ENCODE peak calls at places on chromosomes 2 and 18, in ten cellular contexts. One of them, this sample, is unnamed.

GRCh38 chr2:124080281-124081153 is 55.4 kb downstream of the CNTNAP5 start:
- DNase-seq in heart right ventricle: no peak
- DNase-seq in SIG-M5: no peak
- DNase-seq in DMS79 treated with DMSO at 0.1 percent for 48 hours: no peak
- DNase-seq in activated CD8-positive, alpha-beta memory T cell treated with anti-CD3 and anti-CD28 coated beads, Interleukin-2, amount 10 ng/mL, durations not matched to agents 7 days and 5 days: no peak
- DNase-seq in heart left ventricle: no peak
- DNase-seq in iris pigment epithelial cell: no peak
- DNase-seq in endothelial cell: no peak
- DNase-seq in fibroblast of the conjunctiva: no peak
- DNase-seq in stimulated activated CD8-positive, alpha-beta memory T cell treated with anti-CD3 and anti-CD28 coated beads, Interleukin-2, amount 100 ng/mL, for 1 hour: no peak
- DNase-seq in this sample: no peak

GRCh38 chr2:85797959-85798358 is 44.2 kb downstream of the ATOH8 start:
- DNase-seq in stimulated activated CD8-positive, alpha-beta memory T cell treated with anti-CD3 and anti-CD28 coated beads, Interleukin-2, amount 100 ng/mL, for 1 hour: no peak
- DNase-seq in activated CD8-positive, alpha-beta memory T cell treated with anti-CD3 and anti-CD28 coated beads, Interleukin-2, amount 10 ng/mL, durations not matched to agents 7 days and 5 days: no peak
- DNase-seq in DMS79 treated with DMSO at 0.1 percent for 48 hours: no peak
- DNase-seq in SIG-M5: no peak
- DNase-seq in heart left ventricle: no peak
- DNase-seq in fibroblast of the conjunctiva: no peak
- DNase-seq in endothelial cell: peak; percentile 44
- DNase-seq in heart right ventricle: no peak
- DNase-seq in iris pigment epithelial cell: peak; percentile 60
- DNase-seq in this sample: no peak

GRCh38 chr2:237198144-237198900 is 112.6 kb downstream of the COPS8 start:
- DNase-seq in heart left ventricle: no peak
- DNase-seq in activated CD8-positive, alpha-beta memory T cell treated with anti-CD3 and anti-CD28 coated beads, Interleukin-2, amount 10 ng/mL, durations not matched to agents 7 days and 5 days: no peak
- DNase-seq in iris pigment epithelial cell: peak; percentile 86
- DNase-seq in heart right ventricle: no peak
- DNase-seq in DMS79 treated with DMSO at 0.1 percent for 48 hours: no peak
- DNase-seq in fibroblast of the conjunctiva: no peak
- DNase-seq in endothelial cell: no peak
- DNase-seq in stimulated activated CD8-positive, alpha-beta memory T cell treated with anti-CD3 and anti-CD28 coated beads, Interleukin-2, amount 100 ng/mL, for 1 hour: no peak
- DNase-seq in SIG-M5: no peak
- DNase-seq in this sample: no peak

GRCh38 chr2:122078451-122078850 is 323.0 kb downstream of the TSN start:
- DNase-seq in heart left ventricle: no peak
- DNase-seq in activated CD8-positive, alpha-beta memory T cell treated with anti-CD3 and anti-CD28 coated beads, Interleukin-2, amount 10 ng/mL, durations not matched to agents 7 days and 5 days: no peak
- DNase-seq in heart right ventricle: no peak
- DNase-seq in DMS79 treated with DMSO at 0.1 percent for 48 hours: no peak
- DNase-seq in endothelial cell: no peak
- DNase-seq in fibroblast of the conjunctiva: no peak
- DNase-seq in iris pigment epithelial cell: peak; percentile 13
- DNase-seq in SIG-M5: no peak
- DNase-seq in stimulated activated CD8-positive, alpha-beta memory T cell treated with anti-CD3 and anti-CD28 coated beads, Interleukin-2, amount 100 ng/mL, for 1 hour: no peak
- DNase-seq in this sample: no peak

GRCh38 chr2:177501186-177501585 is 108.6 kb downstream of the AGPS start:
- DNase-seq in heart right ventricle: no peak
- DNase-seq in iris pigment epithelial cell: no peak
- DNase-seq in fibroblast of the conjunctiva: no peak
- DNase-seq in SIG-M5: no peak
- DNase-seq in stimulated activated CD8-positive, alpha-beta memory T cell treated with anti-CD3 and anti-CD28 coated beads, Interleukin-2, amount 100 ng/mL, for 1 hour: no peak
- DNase-seq in activated CD8-positive, alpha-beta memory T cell treated with anti-CD3 and anti-CD28 coated beads, Interleukin-2, amount 10 ng/mL, durations not matched to agents 7 days and 5 days: no peak
- DNase-seq in endothelial cell: no peak
- DNase-seq in heart left ventricle: no peak
- DNase-seq in DMS79 treated with DMSO at 0.1 percent for 48 hours: no peak
- DNase-seq in this sample: no peak

GRCh38 chr2:147098946-147099345 is 745.9 kb upstream of the ACVR2A start:
- DNase-seq in activated CD8-positive, alpha-beta memory T cell treated with anti-CD3 and anti-CD28 coated beads, Interleukin-2, amount 10 ng/mL, durations not matched to agents 7 days and 5 days: no peak
- DNase-seq in stimulated activated CD8-positive, alpha-beta memory T cell treated with anti-CD3 and anti-CD28 coated beads, Interleukin-2, amount 100 ng/mL, for 1 hour: no peak
- DNase-seq in DMS79 treated with DMSO at 0.1 percent for 48 hours: no peak
- DNase-seq in endothelial cell: no peak
- DNase-seq in heart left ventricle: no peak
- DNase-seq in SIG-M5: no peak
- DNase-seq in fibroblast of the conjunctiva: no peak
- DNase-seq in iris pigment epithelial cell: no peak
- DNase-seq in heart right ventricle: no peak
- DNase-seq in this sample: no peak

GRCh38 chr18:68714356-68714706 is 577 bp downstream of the TMX3 start:
- DNase-seq in endothelial cell: peak; percentile 22
- DNase-seq in DMS79 treated with DMSO at 0.1 percent for 48 hours: peak; percentile 23
- DNase-seq in SIG-M5: no peak
- DNase-seq in iris pigment epithelial cell: peak; percentile 14
- DNase-seq in fibroblast of the conjunctiva: no peak
- DNase-seq in heart right ventricle: no peak
- DNase-seq in heart left ventricle: no peak
- DNase-seq in activated CD8-positive, alpha-beta memory T cell treated with anti-CD3 and anti-CD28 coated beads, Interleukin-2, amount 10 ng/mL, durations not matched to agents 7 days and 5 days: peak; percentile 47
- DNase-seq in stimulated activated CD8-positive, alpha-beta memory T cell treated with anti-CD3 and anti-CD28 coated beads, Interleukin-2, amount 100 ng/mL, for 1 hour: no peak
- DNase-seq in this sample: no peak

GRCh38 chr2:33372940-33373553 is 103.4 kb upstream of the RASGRP3 start:
- DNase-seq in DMS79 treated with DMSO at 0.1 percent for 48 hours: peak; percentile 72
- DNase-seq in heart left ventricle: no peak
- DNase-seq in activated CD8-positive, alpha-beta memory T cell treated with anti-CD3 and anti-CD28 coated beads, Interleukin-2, amount 10 ng/mL, durations not matched to agents 7 days and 5 days: no peak
- DNase-seq in fibroblast of the conjunctiva: no peak
- DNase-seq in iris pigment epithelial cell: peak; percentile 33
- DNase-seq in endothelial cell: peak; percentile 24
- DNase-seq in SIG-M5: no peak
- DNase-seq in heart right ventricle: peak; percentile 16
- DNase-seq in stimulated activated CD8-positive, alpha-beta memory T cell treated with anti-CD3 and anti-CD28 coated beads, Interleukin-2, amount 100 ng/mL, for 1 hour: no peak
- DNase-seq in this sample: no peak

GRCh38 chr2:239148495-239149200 is 252.2 kb downstream of the HDAC4 start:
- DNase-seq in DMS79 treated with DMSO at 0.1 percent for 48 hours: no peak
- DNase-seq in heart right ventricle: no peak
- DNase-seq in endothelial cell: no peak
- DNase-seq in SIG-M5: no peak
- DNase-seq in activated CD8-positive, alpha-beta memory T cell treated with anti-CD3 and anti-CD28 coated beads, Interleukin-2, amount 10 ng/mL, durations not matched to agents 7 days and 5 days: no peak
- DNase-seq in stimulated activated CD8-positive, alpha-beta memory T cell treated with anti-CD3 and anti-CD28 coated beads, Interleukin-2, amount 100 ng/mL, for 1 hour: no peak
- DNase-seq in iris pigment epithelial cell: no peak
- DNase-seq in fibroblast of the conjunctiva: no peak
- DNase-seq in heart left ventricle: peak; percentile 54
- DNase-seq in this sample: no peak

GRCh38 chr2:201118957-201119848 is 3.2 kb downstream of the CFLAR start:
- DNase-seq in SIG-M5: no peak
- DNase-seq in fibroblast of the conjunctiva: no peak
- DNase-seq in heart left ventricle: no peak
- DNase-seq in endothelial cell: no peak
- DNase-seq in stimulated activated CD8-positive, alpha-beta memory T cell treated with anti-CD3 and anti-CD28 coated beads, Interleukin-2, amount 100 ng/mL, for 1 hour: no peak
- DNase-seq in activated CD8-positive, alpha-beta memory T cell treated with anti-CD3 and anti-CD28 coated beads, Interleukin-2, amount 10 ng/mL, durations not matched to agents 7 days and 5 days: peak; percentile 57
- DNase-seq in DMS79 treated with DMSO at 0.1 percent for 48 hours: peak; percentile 68
- DNase-seq in heart right ventricle: no peak
- DNase-seq in iris pigment epithelial cell: no peak
- DNase-seq in this sample: no peak

GRCh38 chr2:222904557-222905258 is 43.9 kb downstream of the ACSL3 start:
- DNase-seq in iris pigment epithelial cell: peak; percentile 96
- DNase-seq in heart right ventricle: no peak
- DNase-seq in SIG-M5: no peak
- DNase-seq in heart left ventricle: no peak
- DNase-seq in stimulated activated CD8-positive, alpha-beta memory T cell treated with anti-CD3 and anti-CD28 coated beads, Interleukin-2, amount 100 ng/mL, for 1 hour: no peak
- DNase-seq in DMS79 treated with DMSO at 0.1 percent for 48 hours: no peak
- DNase-seq in activated CD8-positive, alpha-beta memory T cell treated with anti-CD3 and anti-CD28 coated beads, Interleukin-2, amount 10 ng/mL, durations not matched to agents 7 days and 5 days: no peak
- DNase-seq in endothelial cell: no peak
- DNase-seq in fibroblast of the conjunctiva: peak; percentile 58
- DNase-seq in this sample: no peak

GRCh38 chr2:222364280-222364895 is 60.0 kb upstream of the SGPP2 start:
- DNase-seq in endothelial cell: no peak
- DNase-seq in stimulated activated CD8-positive, alpha-beta memory T cell treated with anti-CD3 and anti-CD28 coated beads, Interleukin-2, amount 100 ng/mL, for 1 hour: no peak
- DNase-seq in heart left ventricle: no peak
- DNase-seq in iris pigment epithelial cell: peak; percentile 24
- DNase-seq in SIG-M5: no peak
- DNase-seq in heart right ventricle: no peak
- DNase-seq in DMS79 treated with DMSO at 0.1 percent for 48 hours: no peak
- DNase-seq in activated CD8-positive, alpha-beta memory T cell treated with anti-CD3 and anti-CD28 coated beads, Interleukin-2, amount 10 ng/mL, durations not matched to agents 7 days and 5 days: no peak
- DNase-seq in fibroblast of the conjunctiva: no peak
- DNase-seq in this sample: peak; percentile 47

GRCh38 chr2:100802076-100802475 is 17.9 kb upstream of the NPAS2 start:
- DNase-seq in SIG-M5: no peak
- DNase-seq in heart right ventricle: no peak
- DNase-seq in fibroblast of the conjunctiva: no peak
- DNase-seq in heart left ventricle: no peak
- DNase-seq in DMS79 treated with DMSO at 0.1 percent for 48 hours: no peak
- DNase-seq in stimulated activated CD8-positive, alpha-beta memory T cell treated with anti-CD3 and anti-CD28 coated beads, Interleukin-2, amount 100 ng/mL, for 1 hour: no peak
- DNase-seq in activated CD8-positive, alpha-beta memory T cell treated with anti-CD3 and anti-CD28 coated beads, Interleukin-2, amount 10 ng/mL, durations not matched to agents 7 days and 5 days: no peak
- DNase-seq in iris pigment epithelial cell: no peak
- DNase-seq in endothelial cell: no peak
- DNase-seq in this sample: no peak

GRCh38 chr18:12819330-12819729 is 64.7 kb downstream of the PTPN2 start:
- DNase-seq in endothelial cell: no peak
- DNase-seq in DMS79 treated with DMSO at 0.1 percent for 48 hours: no peak
- DNase-seq in fibroblast of the conjunctiva: no peak
- DNase-seq in iris pigment epithelial cell: no peak
- DNase-seq in SIG-M5: no peak
- DNase-seq in stimulated activated CD8-positive, alpha-beta memory T cell treated with anti-CD3 and anti-CD28 coated beads, Interleukin-2, amount 100 ng/mL, for 1 hour: no peak
- DNase-seq in activated CD8-positive, alpha-beta memory T cell treated with anti-CD3 and anti-CD28 coated beads, Interleukin-2, amount 10 ng/mL, durations not matched to agents 7 days and 5 days: peak; percentile 62
- DNase-seq in heart left ventricle: no peak
- DNase-seq in heart right ventricle: no peak
- DNase-seq in this sample: no peak